ENCODE peak calls at places on chromosomes 7 and 10, in seven cellular contexts. One of them, this sample, is unnamed.
A peak's percentile ranks its signal among the peaks of the same experiment; 100 is the strongest.

GRCh38 chr10:68553138-68553537 is 7.0 kb upstream of the TET1 start:
- DNase-seq in transverse colon: no peak
- DNase-seq in sigmoid colon: no peak
- DNase-seq in GM12878: no peak
- DNase-seq in stomach: no peak
- DNase-seq in esophagus muscularis mucosa: no peak
- DNase-seq in HepG2: no peak
- DNase-seq in this sample: no peak

GRCh38 chr7:1361016-1361755 is 98.1 kb downstream of the MICALL2 start:
- DNase-seq in GM12878: no peak
- DNase-seq in transverse colon: no peak
- DNase-seq in stomach: no peak
- DNase-seq in sigmoid colon: peak; percentile 40
- DNase-seq in esophagus muscularis mucosa: no peak
- DNase-seq in HepG2: no peak
- DNase-seq in this sample: no peak

GRCh38 chr10:91220954-91221696 is 662 bp downstream of the PCGF5 start:
- DNase-seq in transverse colon: peak; percentile 41
- DNase-seq in esophagus muscularis mucosa: no peak
- DNase-seq in stomach: peak; percentile 30
- DNase-seq in sigmoid colon: peak; percentile 63
- DNase-seq in GM12878: no peak
- DNase-seq in HepG2: no peak
- DNase-seq in this sample: peak; percentile 64

GRCh38 chr7:51187941-51188340 is 128.7 kb downstream of the COBL start:
- DNase-seq in esophagus muscularis mucosa: no peak
- DNase-seq in sigmoid colon: no peak
- DNase-seq in HepG2: no peak
- DNase-seq in stomach: no peak
- DNase-seq in GM12878: no peak
- DNase-seq in transverse colon: no peak
- DNase-seq in this sample: no peak

GRCh38 chr10:76647276-76647675 is 990.3 kb downstream of the KCNMA1 start:
- DNase-seq in transverse colon: no peak
- DNase-seq in esophagus muscularis mucosa: no peak
- DNase-seq in HepG2: no peak
- DNase-seq in stomach: no peak
- DNase-seq in GM12878: no peak
- DNase-seq in sigmoid colon: no peak
- DNase-seq in this sample: no peak

GRCh38 chr10:119802068-119802538 is 70.5 kb downstream of the MCMBP start:
- DNase-seq in HepG2: no peak
- DNase-seq in esophagus muscularis mucosa: no peak
- DNase-seq in transverse colon: no peak
- DNase-seq in sigmoid colon: no peak
- DNase-seq in GM12878: no peak
- DNase-seq in stomach: no peak
- DNase-seq in this sample: no peak

GRCh38 chr7:4195650-4196049 is 486.4 kb upstream of the FOXK1 start:
- DNase-seq in HepG2: no peak
- DNase-seq in sigmoid colon: no peak
- DNase-seq in esophagus muscularis mucosa: no peak
- DNase-seq in stomach: no peak
- DNase-seq in transverse colon: no peak
- DNase-seq in GM12878: no peak
- DNase-seq in this sample: no peak

GRCh38 chr7:22663319-22663718 is 63.7 kb upstream of the IL6 start:
- DNase-seq in sigmoid colon: no peak
- DNase-seq in stomach: no peak
- DNase-seq in GM12878: no peak
- DNase-seq in HepG2: no peak
- DNase-seq in esophagus muscularis mucosa: no peak
- DNase-seq in transverse colon: no peak
- DNase-seq in this sample: no peak

GRCh38 chr7:71120096-71120495 is 11.8 kb upstream of the GALNT17 start:
- DNase-seq in stomach: no peak
- DNase-seq in transverse colon: no peak
- DNase-seq in GM12878: no peak
- DNase-seq in esophagus muscularis mucosa: no peak
- DNase-seq in HepG2: no peak
- DNase-seq in sigmoid colon: no peak
- DNase-seq in this sample: no peak

GRCh38 chr7:7438851-7439250 is 96.8 kb downstream of the COL28A1 start:
- DNase-seq in GM12878: no peak
- DNase-seq in esophagus muscularis mucosa: no peak
- DNase-seq in stomach: no peak
- DNase-seq in transverse colon: no peak
- DNase-seq in HepG2: peak; percentile 36
- DNase-seq in sigmoid colon: no peak
- DNase-seq in this sample: no peak

GRCh38 chr10:33460461-33461294 is 126.2 kb upstream of the NRP1 start:
- DNase-seq in stomach: peak; percentile 31
- DNase-seq in sigmoid colon: peak; percentile 78
- DNase-seq in HepG2: no peak
- DNase-seq in transverse colon: no peak
- DNase-seq in esophagus muscularis mucosa: no peak
- DNase-seq in GM12878: no peak
- DNase-seq in this sample: no peak

GRCh38 chr10:19845963-19846362 is 29.7 kb downstream of the PLXDC2 start:
- DNase-seq in sigmoid colon: no peak
- DNase-seq in HepG2: no peak
- DNase-seq in transverse colon: no peak
- DNase-seq in GM12878: no peak
- DNase-seq in stomach: no peak
- DNase-seq in esophagus muscularis mucosa: no peak
- DNase-seq in this sample: no peak

GRCh38 chr10:43623351-43623750 is 17.1 kb downstream of the ZNF485 start:
- DNase-seq in HepG2: no peak
- DNase-seq in sigmoid colon: no peak
- DNase-seq in esophagus muscularis mucosa: no peak
- DNase-seq in transverse colon: no peak
- DNase-seq in stomach: no peak
- DNase-seq in GM12878: no peak
- DNase-seq in this sample: no peak

GRCh38 chr10:130300608-130301025 is 164.4 kb downstream of the GLRX3 start:
- DNase-seq in GM12878: no peak
- DNase-seq in esophagus muscularis mucosa: no peak
- DNase-seq in transverse colon: no peak
- DNase-seq in sigmoid colon: no peak
- DNase-seq in HepG2: no peak
- DNase-seq in stomach: no peak
- DNase-seq in this sample: no peak

GRCh38 chr7:115478426-115478825 is 552.1 kb downstream of the TFEC start:
- DNase-seq in esophagus muscularis mucosa: no peak
- DNase-seq in sigmoid colon: no peak
- DNase-seq in GM12878: no peak
- DNase-seq in transverse colon: no peak
- DNase-seq in stomach: no peak
- DNase-seq in HepG2: no peak
- DNase-seq in this sample: no peak

GRCh38 chr10:105146436-105146835 is 505.3 kb downstream of the SORCS3 start:
- DNase-seq in esophagus muscularis mucosa: no peak
- DNase-seq in GM12878: no peak
- DNase-seq in sigmoid colon: no peak
- DNase-seq in HepG2: no peak
- DNase-seq in transverse colon: no peak
- DNase-seq in stomach: no peak
- DNase-seq in this sample: no peak

GRCh38 chr7:491958-492713 is 27.5 kb downstream of the PDGFA start:
- DNase-seq in esophagus muscularis mucosa: no peak
- DNase-seq in stomach: no peak
- DNase-seq in sigmoid colon: peak; percentile 58
- DNase-seq in HepG2: no peak
- DNase-seq in GM12878: no peak
- DNase-seq in transverse colon: no peak
- DNase-seq in this sample: peak; percentile 41

GRCh38 chr10:99233680-99234018 is 2.0 kb downstream of the HPSE2 start:
- DNase-seq in transverse colon: no peak
- DNase-seq in HepG2: no peak
- DNase-seq in esophagus muscularis mucosa: no peak
- DNase-seq in stomach: no peak
- DNase-seq in sigmoid colon: no peak
- DNase-seq in GM12878: no peak
- DNase-seq in this sample: peak; percentile 80

GRCh38 chr10:78650122-78650521 is 418.6 kb upstream of the ZMIZ1 start:
- DNase-seq in sigmoid colon: no peak
- DNase-seq in stomach: no peak
- DNase-seq in transverse colon: no peak
- DNase-seq in HepG2: no peak
- DNase-seq in esophagus muscularis mucosa: no peak
- DNase-seq in GM12878: no peak
- DNase-seq in this sample: no peak

GRCh38 chr10:95248989-95249388 is 41.8 kb downstream of the PDLIM1 start:
- DNase-seq in sigmoid colon: no peak
- DNase-seq in HepG2: no peak
- DNase-seq in GM12878: no peak
- DNase-seq in esophagus muscularis mucosa: peak; percentile 47
- DNase-seq in stomach: no peak
- DNase-seq in transverse colon: no peak
- DNase-seq in this sample: no peak

GRCh38 chr10:15730341-15730740 is 10.6 kb upstream of the ITGA8 start:
- DNase-seq in HepG2: no peak
- DNase-seq in GM12878: no peak
- DNase-seq in transverse colon: no peak
- DNase-seq in esophagus muscularis mucosa: no peak
- DNase-seq in sigmoid colon: no peak
- DNase-seq in stomach: no peak
- DNase-seq in this sample: no peak

DNA sequence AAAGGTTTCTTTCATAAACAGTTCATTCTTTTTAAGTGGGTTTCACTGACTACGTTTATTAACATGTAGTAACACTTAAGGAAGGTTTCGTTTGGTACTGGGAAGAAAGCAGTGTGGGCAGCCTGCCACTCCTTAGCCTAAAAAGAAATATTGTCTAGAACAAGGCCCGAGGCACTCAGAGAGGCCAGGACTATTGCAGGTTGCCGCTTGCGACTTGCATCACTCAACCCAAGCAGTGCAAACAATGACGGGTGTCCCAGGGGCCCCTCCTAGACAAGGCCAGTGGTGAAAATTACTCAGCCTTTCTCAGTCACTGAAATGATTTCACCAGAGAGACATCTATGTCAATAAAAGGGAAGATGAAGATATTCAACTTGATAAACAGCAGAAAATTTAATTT is 243.9 kb downstream of the SNX13 start:
- DNase-seq in HepG2: peak; percentile 46
- DNase-seq in transverse colon: peak; percentile 16
- DNase-seq in sigmoid colon: peak; percentile 81
- DNase-seq in GM12878: no peak
- DNase-seq in esophagus muscularis mucosa: no peak
- DNase-seq in stomach: no peak
- DNase-seq in this sample: peak; percentile 87
- TF ChIP-seq POLR2AphosphoS5 in HepG2: no peak
- TF ChIP-seq POLR2AphosphoS5 in transverse colon: no peak
- TF ChIP-seq POLR2AphosphoS5 in sigmoid colon: no peak
- TF ChIP-seq POLR2AphosphoS5 in GM12878: no peak
- TF ChIP-seq POLR2AphosphoS5 in esophagus muscularis mucosa: peak; percentile 30
- TF ChIP-seq POLR2AphosphoS5 in stomach: no peak
- TF ChIP-seq POLR2AphosphoS5 in this sample: peak; percentile 47

GRCh38 chr7:130365511-130366441 is 14.5 kb upstream of the CPA1 start:
- DNase-seq in stomach: peak; percentile 28
- DNase-seq in GM12878: peak; percentile 51
- DNase-seq in esophagus muscularis mucosa: no peak
- DNase-seq in HepG2: no peak
- DNase-seq in sigmoid colon: peak; percentile 81
- DNase-seq in transverse colon: peak; percentile 26
- DNase-seq in this sample: peak; percentile 54
- TF ChIP-seq EP300 in stomach: no peak
- TF ChIP-seq EP300 in GM12878: peak; percentile 76
- TF ChIP-seq EP300 in esophagus muscularis mucosa: no peak
- TF ChIP-seq EP300 in HepG2: no peak
- TF ChIP-seq EP300 in sigmoid colon: no peak
- TF ChIP-seq EP300 in transverse colon: no peak
- TF ChIP-seq EP300 in this sample: no peak

DNA sequence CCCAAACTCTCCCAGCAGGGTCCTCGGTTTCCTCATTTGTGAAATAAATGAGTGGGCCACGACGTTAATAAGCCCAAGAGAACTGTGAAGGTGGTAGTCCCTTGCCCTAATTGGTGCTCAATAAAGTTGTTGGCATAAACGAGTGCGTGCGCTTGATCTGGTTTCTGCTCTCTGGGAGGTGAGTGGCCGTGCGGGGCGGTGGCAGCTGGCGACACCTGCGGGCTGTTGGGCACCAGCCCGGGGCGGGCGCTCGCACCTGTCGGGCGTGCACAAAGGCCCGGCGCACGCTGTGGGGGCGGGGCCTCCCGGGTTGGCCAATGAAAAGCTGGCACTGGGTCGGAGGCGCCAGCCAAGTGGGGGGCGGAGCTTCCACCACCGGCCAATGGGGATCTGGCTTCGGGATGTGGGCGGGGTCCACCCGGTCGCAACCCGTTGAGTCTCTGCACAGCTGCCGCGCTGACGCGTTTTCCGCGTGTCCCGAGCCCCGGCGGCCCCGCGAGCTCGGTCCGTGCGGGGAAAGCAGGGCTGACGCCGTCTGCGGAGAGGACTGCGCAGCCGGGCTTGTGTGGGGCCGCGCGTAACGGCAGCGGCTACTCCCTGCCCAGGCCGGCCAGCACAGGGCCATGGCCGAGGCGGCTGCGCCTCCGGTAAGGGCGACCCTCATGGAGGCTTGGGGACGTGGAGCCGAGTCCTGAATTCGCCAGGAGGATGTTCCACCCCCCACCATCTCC is 23.0 kb downstream of the ZNF783 start:
- DNase-seq in HepG2: no peak
- DNase-seq in stomach: peak; percentile 99
- DNase-seq in transverse colon: peak; percentile 99
- DNase-seq in esophagus muscularis mucosa: peak; percentile 99
- DNase-seq in GM12878: peak; percentile 68
- DNase-seq in sigmoid colon: peak; percentile 96
- DNase-seq in this sample: peak; percentile 95
- TF ChIP-seq POLR2A in HepG2: no peak
- TF ChIP-seq POLR2A in stomach: no peak
- TF ChIP-seq POLR2A in transverse colon: peak; percentile 53
- TF ChIP-seq POLR2A in esophagus muscularis mucosa: no peak
- TF ChIP-seq POLR2A in GM12878: peak; percentile 82
- TF ChIP-seq POLR2A in sigmoid colon: no peak
- TF ChIP-seq POLR2A in this sample: no peak

DNA sequence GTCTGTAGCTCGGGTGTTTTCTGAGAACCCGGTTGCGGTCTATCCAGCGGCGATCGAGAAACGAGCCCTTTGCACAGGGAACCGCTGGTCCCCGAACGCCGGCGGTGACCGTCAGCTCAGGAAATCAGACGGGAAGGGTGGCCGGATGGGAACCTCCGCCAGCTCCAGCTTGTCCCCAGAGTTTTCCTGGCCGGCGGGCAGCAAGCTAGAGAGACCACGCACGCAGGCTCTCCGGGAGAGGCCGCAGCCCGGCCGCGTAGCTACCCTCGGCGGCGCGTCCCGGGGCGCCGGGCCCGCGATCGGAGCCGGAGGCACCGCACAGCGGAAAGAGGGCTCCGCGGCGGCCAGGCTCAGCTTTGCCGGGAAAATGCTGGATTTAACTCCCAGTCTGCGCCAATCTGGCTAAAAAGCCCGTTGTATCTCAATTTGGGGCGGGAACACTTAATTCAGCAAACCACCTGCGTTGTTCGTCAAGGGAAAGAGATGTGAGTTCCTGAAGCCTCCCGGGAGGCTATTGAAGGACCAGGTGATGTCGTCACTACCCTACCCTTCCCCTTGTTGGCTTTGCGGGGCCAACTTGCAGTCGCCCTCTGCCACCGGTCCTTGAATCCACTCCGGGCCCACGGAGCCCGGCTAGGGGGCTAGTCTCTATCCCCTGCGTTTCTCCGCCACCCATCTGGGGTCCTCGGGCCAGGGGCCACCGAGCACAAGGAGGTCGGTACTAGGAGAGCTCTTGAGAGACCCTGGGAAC is 859 bp upstream of the CH25H start:
- DNase-seq in esophagus muscularis mucosa: peak; percentile 93
- DNase-seq in HepG2: no peak
- DNase-seq in transverse colon: peak; percentile 33
- DNase-seq in stomach: no peak
- DNase-seq in sigmoid colon: peak; percentile 78
- DNase-seq in GM12878: no peak
- DNase-seq in this sample: peak; percentile 69
- TF ChIP-seq POLR2AphosphoS5 in esophagus muscularis mucosa: no peak
- TF ChIP-seq POLR2AphosphoS5 in HepG2: no peak
- TF ChIP-seq POLR2AphosphoS5 in transverse colon: no peak
- TF ChIP-seq POLR2AphosphoS5 in stomach: no peak
- TF ChIP-seq POLR2AphosphoS5 in sigmoid colon: no peak
- TF ChIP-seq POLR2AphosphoS5 in GM12878: no peak
- TF ChIP-seq POLR2AphosphoS5 in this sample: no peak

This sample was measured in suprapubic skin.